ENCODE peak calls at places on chromosomes 2 and 18, in six cellular contexts. One of them, this sample, is unnamed.

GRCh38 chr18:44589709-44590108 is 91.0 kb upstream of the SETBP1 start:
- DNase-seq in K562: no peak
- DNase-seq in H1: no peak
- DNase-seq in GM12878: no peak
- DNase-seq in SK-N-SH: no peak
- DNase-seq in HepG2: no peak
- DNase-seq in this sample: no peak

GRCh38 chr2:201150454-201151020 is 32.4 kb upstream of the CASP10 start:
- DNase-seq in K562: no peak
- DNase-seq in H1: no peak
- DNase-seq in GM12878: no peak
- DNase-seq in SK-N-SH: no peak
- DNase-seq in HepG2: no peak
- DNase-seq in this sample: no peak

GRCh38 chr2:140349695-140350094 is 1569.5 kb upstream of the NXPH2 start:
- DNase-seq in K562: no peak
- DNase-seq in H1: no peak
- DNase-seq in GM12878: no peak
- DNase-seq in SK-N-SH: no peak
- DNase-seq in HepG2: no peak
- DNase-seq in this sample: no peak

GRCh38 chr18:48948112-48949050 is 2.4 kb downstream of the SMAD7 start:
- DNase-seq in K562: peak
- DNase-seq in H1: no peak
- DNase-seq in GM12878: no peak
- DNase-seq in SK-N-SH: peak
- DNase-seq in HepG2: peak
- DNase-seq in this sample: no peak

GRCh38 chr2:5132281-5132680 is 559.9 kb upstream of the SOX11 start:
- DNase-seq in K562: no peak
- DNase-seq in H1: no peak
- DNase-seq in GM12878: no peak
- DNase-seq in SK-N-SH: no peak
- DNase-seq in HepG2: no peak
- DNase-seq in this sample: no peak

GRCh38 chr2:74944987-74945782 is 13.3 kb upstream of the POLE4 start:
- DNase-seq in K562: no peak
- DNase-seq in H1: no peak
- DNase-seq in GM12878: peak
- DNase-seq in SK-N-SH: no peak
- DNase-seq in HepG2: no peak
- DNase-seq in this sample: no peak

GRCh38 chr2:16321872-16322271 is 343.8 kb downstream of the CYRIA start:
- DNase-seq in K562: no peak
- DNase-seq in H1: no peak
- DNase-seq in GM12878: no peak
- DNase-seq in SK-N-SH: peak
- DNase-seq in HepG2: no peak
- DNase-seq in this sample: no peak

GRCh38 chr2:30147196-30147714 is 448 bp downstream of the YPEL5 start:
- DNase-seq in K562: peak
- DNase-seq in H1: no peak
- DNase-seq in GM12878: no peak
- DNase-seq in SK-N-SH: no peak
- DNase-seq in HepG2: no peak
- DNase-seq in this sample: peak

GRCh38 chr2:210502997-210503621 is 26.6 kb upstream of the LANCL1 start:
- DNase-seq in K562: peak
- DNase-seq in H1: peak
- DNase-seq in GM12878: no peak
- DNase-seq in SK-N-SH: peak
- DNase-seq in HepG2: peak
- DNase-seq in this sample: peak

GRCh38 chr18:12639990-12640880 is 17.7 kb downstream of the SPIRE1 start:
- DNase-seq in K562: no peak
- DNase-seq in H1: no peak
- DNase-seq in GM12878: no peak
- DNase-seq in SK-N-SH: no peak
- DNase-seq in HepG2: peak
- DNase-seq in this sample: no peak

GRCh38 chr2:54579682-54580349 is 123.7 kb downstream of the SPTBN1 start:
- DNase-seq in K562: no peak
- DNase-seq in H1: no peak
- DNase-seq in GM12878: peak
- DNase-seq in SK-N-SH: no peak
- DNase-seq in HepG2: peak
- DNase-seq in this sample: peak

GRCh38 chr2:159976527-159977163 is 85.8 kb downstream of the PLA2R1 start:
- DNase-seq in K562: no peak
- DNase-seq in H1: no peak
- DNase-seq in GM12878: no peak
- DNase-seq in SK-N-SH: no peak
- DNase-seq in HepG2: no peak
- DNase-seq in this sample: no peak

GRCh38 chr2:132668189-132668833 is 1.7 kb downstream of the LYPD1 start:
- DNase-seq in K562: no peak
- DNase-seq in H1: peak
- DNase-seq in GM12878: no peak
- DNase-seq in SK-N-SH: peak
- DNase-seq in HepG2: no peak
- DNase-seq in this sample: no peak

GRCh38 chr2:10530607-10531239 is 82.6 kb upstream of the ODC1 start:
- DNase-seq in K562: peak
- DNase-seq in H1: no peak
- DNase-seq in GM12878: no peak
- DNase-seq in SK-N-SH: peak
- DNase-seq in HepG2: no peak
- DNase-seq in this sample: no peak
- TF ChIP-seq GABPA in K562: no peak
- TF ChIP-seq GABPA in H1: no peak
- TF ChIP-seq GABPA in GM12878: no peak
- TF ChIP-seq GABPA in SK-N-SH: no peak
- TF ChIP-seq GABPA in HepG2: no peak
- TF ChIP-seq GABPA in this sample: no peak

GRCh38 chr2:151616760-151617339 is 117.4 kb downstream of the NEB start:
- DNase-seq in K562: no peak
- DNase-seq in H1: no peak
- DNase-seq in GM12878: no peak
- DNase-seq in SK-N-SH: no peak
- DNase-seq in HepG2: no peak
- DNase-seq in this sample: no peak

GRCh38 chr2:151611351-151611750 is 122.9 kb downstream of the NEB start:
- DNase-seq in K562: no peak
- DNase-seq in H1: no peak
- DNase-seq in GM12878: no peak
- DNase-seq in SK-N-SH: no peak
- DNase-seq in HepG2: no peak
- DNase-seq in this sample: no peak

GRCh38 chr2:151619337-151619989 is 114.8 kb downstream of the NEB start:
- DNase-seq in K562: no peak
- DNase-seq in H1: no peak
- DNase-seq in GM12878: no peak
- DNase-seq in SK-N-SH: no peak
- DNase-seq in HepG2: peak
- DNase-seq in this sample: no peak

GRCh38 chr2:151614159-151614558 is 120.1 kb downstream of the NEB start:
- DNase-seq in K562: no peak
- DNase-seq in H1: no peak
- DNase-seq in GM12878: no peak
- DNase-seq in SK-N-SH: no peak
- DNase-seq in HepG2: no peak
- DNase-seq in this sample: no peak

GRCh38 chr2:151614606-151615306 is 119.5 kb downstream of the NEB start:
- DNase-seq in K562: no peak
- DNase-seq in H1: no peak
- DNase-seq in GM12878: no peak
- DNase-seq in SK-N-SH: no peak
- DNase-seq in HepG2: no peak
- DNase-seq in this sample: no peak
- TF ChIP-seq CTCF in K562: peak
- TF ChIP-seq CTCF in H1: no peak
- TF ChIP-seq CTCF in GM12878: no peak
- TF ChIP-seq CTCF in SK-N-SH: no peak
- TF ChIP-seq CTCF in HepG2: peak
- TF ChIP-seq CTCF in this sample: no peak

GRCh38 chr2:129782618-129782960 is 196.9 kb upstream of the RAB6C start:
- DNase-seq in K562: no peak
- DNase-seq in H1: no peak
- DNase-seq in GM12878: no peak
- DNase-seq in SK-N-SH: peak
- DNase-seq in HepG2: no peak
- DNase-seq in this sample: no peak

GRCh38 chr2:129779783-129780182 is 199.7 kb upstream of the RAB6C start:
- DNase-seq in K562: no peak
- DNase-seq in H1: peak
- DNase-seq in GM12878: no peak
- DNase-seq in SK-N-SH: no peak
- DNase-seq in HepG2: no peak
- DNase-seq in this sample: no peak

GRCh38 chr2:129778608-129778877 is 200.9 kb upstream of the RAB6C start:
- DNase-seq in K562: no peak
- DNase-seq in H1: no peak
- DNase-seq in GM12878: no peak
- DNase-seq in SK-N-SH: no peak
- DNase-seq in HepG2: no peak
- DNase-seq in this sample: no peak

GRCh38 chr2:129781749-129782617 is 197.5 kb upstream of the RAB6C start:
- DNase-seq in K562: no peak
- DNase-seq in H1: peak
- DNase-seq in GM12878: no peak
- DNase-seq in SK-N-SH: peak
- DNase-seq in HepG2: no peak
- DNase-seq in this sample: no peak

DNA sequence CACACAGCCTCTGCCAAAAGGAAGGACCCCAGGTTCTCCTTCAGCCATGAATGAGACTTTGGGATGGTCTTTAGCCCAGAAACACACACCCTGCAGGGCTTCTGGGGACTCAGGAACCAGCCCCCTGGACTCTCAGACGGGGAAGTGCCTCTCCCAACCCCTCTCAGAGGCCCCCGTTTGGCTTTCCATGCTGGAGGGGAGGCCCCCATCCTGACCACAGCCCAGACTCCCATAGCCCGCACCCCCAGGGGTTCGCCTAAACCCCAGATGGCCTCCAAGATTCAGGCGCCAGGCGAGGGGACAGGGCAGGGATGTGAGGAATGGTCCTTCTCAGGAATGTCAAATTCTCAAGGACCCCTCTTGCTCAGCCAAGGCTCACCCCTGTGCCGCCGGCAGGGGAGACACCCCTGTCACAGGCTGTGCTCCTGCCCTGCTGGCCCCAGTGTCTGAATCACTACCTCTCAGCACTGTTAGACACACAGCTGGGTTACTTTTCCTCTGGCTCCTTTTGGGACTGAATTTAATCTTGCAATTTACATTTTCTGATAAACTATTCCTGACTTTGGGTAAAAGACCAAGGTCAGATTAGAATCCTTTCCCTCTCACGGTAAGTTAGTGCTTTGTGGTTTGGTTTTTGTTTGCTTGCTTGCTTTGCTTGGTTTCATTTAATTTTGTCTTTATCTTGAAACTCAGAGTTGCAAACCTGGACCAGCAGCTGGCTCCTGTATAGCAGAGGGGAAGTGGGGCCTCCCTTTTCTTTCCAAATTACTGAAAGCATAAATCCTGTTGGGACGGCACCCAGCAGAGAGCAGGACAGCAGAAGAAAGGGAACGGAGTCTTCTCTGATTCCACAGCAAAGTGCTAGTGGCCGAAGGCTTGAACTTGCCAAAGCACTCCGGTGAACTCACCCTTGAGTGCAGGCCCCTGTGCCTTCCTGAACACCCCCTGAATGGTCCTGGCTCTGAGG is 198.9 kb upstream of the RAB6C start:
- DNase-seq in K562: no peak
- DNase-seq in H1: peak
- DNase-seq in GM12878: no peak
- DNase-seq in SK-N-SH: no peak
- DNase-seq in HepG2: no peak
- DNase-seq in this sample: no peak
- TF ChIP-seq GABPA in K562: no peak
- TF ChIP-seq GABPA in H1: no peak
- TF ChIP-seq GABPA in GM12878: no peak
- TF ChIP-seq GABPA in SK-N-SH: no peak
- TF ChIP-seq GABPA in HepG2: no peak
- TF ChIP-seq GABPA in this sample: no peak

DNA sequence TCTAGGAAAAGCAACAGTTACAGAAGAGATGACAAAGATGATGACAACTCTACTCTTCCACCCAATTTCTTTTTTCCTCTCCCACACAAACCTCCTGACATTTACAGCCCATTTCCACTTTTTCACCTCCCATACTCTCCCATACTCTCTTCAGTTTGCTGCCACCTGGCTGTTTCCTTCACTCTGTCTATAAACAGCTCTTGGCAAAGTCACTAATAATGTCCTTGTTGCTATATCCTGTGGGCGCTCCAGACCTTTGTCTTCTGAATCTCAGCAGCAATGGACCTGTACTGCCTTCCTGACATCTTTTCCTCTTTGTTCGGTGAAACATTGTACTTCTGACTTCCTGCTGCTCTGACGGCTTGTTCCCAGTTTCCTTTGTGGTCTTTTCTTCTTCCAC is 60.7 kb upstream of the CAVIN2 start:
- DNase-seq in K562: no peak
- DNase-seq in H1: no peak
- DNase-seq in GM12878: no peak
- DNase-seq in SK-N-SH: no peak
- DNase-seq in HepG2: peak
- DNase-seq in this sample: no peak
- TF ChIP-seq CTCF in K562: no peak
- TF ChIP-seq CTCF in H1: no peak
- TF ChIP-seq CTCF in GM12878: no peak
- TF ChIP-seq CTCF in SK-N-SH: no peak
- TF ChIP-seq CTCF in HepG2: peak
- TF ChIP-seq CTCF in this sample: no peak

DNA sequence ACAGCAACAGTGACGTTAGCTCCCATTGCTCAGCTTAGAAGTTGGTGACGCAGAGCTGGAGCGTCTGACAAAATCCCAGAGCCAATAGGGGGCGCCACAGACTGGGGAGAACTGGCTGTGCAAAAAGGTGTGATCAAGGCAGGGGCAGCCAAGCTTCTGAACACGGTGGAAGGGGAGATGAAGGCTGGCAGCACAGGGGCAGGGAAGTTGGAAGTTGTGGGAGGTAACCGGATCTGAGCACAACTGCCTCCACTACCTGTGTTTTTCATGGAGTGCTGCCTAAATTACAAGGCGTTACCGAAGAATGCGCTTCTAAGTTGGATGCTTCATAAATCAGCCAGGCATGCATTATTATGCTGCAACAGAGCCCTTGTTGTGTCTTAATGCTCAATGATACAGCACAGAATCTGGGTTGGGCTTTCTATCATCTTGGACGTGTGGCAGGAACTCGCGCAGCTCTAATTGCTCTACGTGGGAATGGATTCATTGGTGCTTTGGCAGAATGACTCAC is 370.0 kb downstream of the SLC4A3 start:
- DNase-seq in K562: peak
- DNase-seq in H1: peak
- DNase-seq in GM12878: no peak
- DNase-seq in SK-N-SH: peak
- DNase-seq in HepG2: no peak
- DNase-seq in this sample: no peak
- TF ChIP-seq GABPA in K562: no peak
- TF ChIP-seq GABPA in H1: no peak
- TF ChIP-seq GABPA in GM12878: no peak
- TF ChIP-seq GABPA in SK-N-SH: no peak
- TF ChIP-seq GABPA in HepG2: no peak
- TF ChIP-seq GABPA in this sample: no peak

GRCh38 chr2:219998714-219999227 is 371.3 kb downstream of the SLC4A3 start:
- DNase-seq in K562: peak
- DNase-seq in H1: no peak
- DNase-seq in GM12878: no peak
- DNase-seq in SK-N-SH: peak
- DNase-seq in HepG2: no peak
- DNase-seq in this sample: no peak
- TF ChIP-seq CTCF in K562: no peak
- TF ChIP-seq CTCF in H1: no peak
- TF ChIP-seq CTCF in GM12878: no peak
- TF ChIP-seq CTCF in SK-N-SH: peak
- TF ChIP-seq CTCF in HepG2: peak
- TF ChIP-seq CTCF in this sample: no peak